ENCODE peak calls at places on chromosomes 5 and 9, in eight cellular contexts. Z, J, K, H, C, W, F and Q are unnamed samples.

GRCh38 chr5:45372629-45373028 is 323.6 kb downstream of the HCN1 start:
- DNase-seq in Z (no peak), J (no peak), K (no peak), H (no peak), C (no peak), W (no peak), F (no peak), Q (no peak)

GRCh38 chr9:90799271-90799860 is 2.3 kb upstream of the SYK start:
- DNase-seq in Z (no peak), J (no peak), K (no peak), H (no peak), C (no peak), W (no peak), F (no peak), Q (no peak)

GRCh38 chr5:110851357-110851756 is 112.5 kb downstream of the SLC25A46 start:
- DNase-seq in Z (peak), J (no peak), K (no peak), H (no peak), C (no peak), W (no peak), F (no peak), Q (no peak)

GRCh38 chr5:138051441-138052296 is 18.8 kb upstream of the FAM13B start:
- DNase-seq in Z (no peak), J (no peak), K (no peak), H (no peak), C (no peak), W (peak), F (no peak), Q (no peak)

GRCh38 chr5:36300927-36301540 is 668 bp downstream of the RANBP3L start:
- DNase-seq in Z (no peak), J (peak), K (no peak), H (no peak), C (no peak), W (no peak), F (no peak), Q (no peak)

GRCh38 chr9:129412814-129413536 is 207.9 kb downstream of the C9orf50 start:
- DNase-seq in Z (peak), J (peak), K (no peak), H (no peak), C (peak), W (peak), F (peak), Q (no peak)

GRCh38 chr5:111512026-111512405 is 319 bp downstream of the STARD4 start:
- DNase-seq in Z (peak), J (peak), K (no peak), H (no peak), C (no peak), W (peak), F (no peak), Q (no peak)

GRCh38 chr9:27181381-27181780 is 72.4 kb downstream of the TEK start:
- DNase-seq in Z (peak), J (peak), K (no peak), H (no peak), C (no peak), W (peak), F (no peak), Q (peak)

GRCh38 chr9:5186416-5187169 is 1.2 kb upstream of the INSL6 start:
- DNase-seq in Z (peak), J (peak), K (no peak), H (peak), C (peak), W (peak), F (peak), Q (peak)